ENCODE peak calls at places on chromosomes 11 and 22, in nine cellular contexts. I is colonic mucosa, U is neuronal stem cell, H is NB4, Y is cardiac muscle cell, Z is osteoblast, P is astrocyte of the cerebellum, R is Karpas-422, L is transverse colon. K is an unnamed sample.

GRCh38 chr22:25497269-25497668 is 67.2 kb upstream of the GRK3 start:
- DNase-seq in R (no peak), H (no peak), P (no peak), Y (peak), U (no peak), L (no peak), Z (no peak), I (no peak), K (peak)

GRCh38 chr11:252666-253065 is 15.9 kb downstream of the PSMD13 start:
- DNase-seq in I (no peak), R (no peak), U (no peak), L (no peak), H (no peak), Y (no peak), Z (no peak), P (no peak), K (no peak)

GRCh38 chr11:7077101-7077500 is 11.7 kb upstream of the RBMXL2 start:
- DNase-seq in U (peak), R (no peak), I (no peak), Z (no peak), Y (peak), P (no peak), H (no peak), L (no peak), K (peak)

GRCh38 chr11:111922803-111923202 is 4.1 kb downstream of the C11orf52 start:
- DNase-seq in Z (peak), I (peak), P (peak), Y (no peak), H (no peak), R (no peak), L (no peak), U (no peak), K (no peak)

GRCh38 chr11:6237271-6237670 is 1.6 kb upstream of the CNGA4 start:
- DNase-seq in Y (no peak), P (no peak), L (no peak), H (no peak), Z (no peak), U (no peak), R (no peak), I (no peak), K (no peak)

GRCh38 chr22:47883757-47884156 is 1121.3 kb downstream of the TBC1D22A start:
- DNase-seq in L (no peak), P (no peak), Y (no peak), I (no peak), R (no peak), U (no peak), Z (peak), H (no peak), K (no peak)

GRCh38 chr11:116488836-116489389 is 283.9 kb downstream of the BUD13 start:
- DNase-seq in R (no peak), H (no peak), P (no peak), L (no peak), U (no peak), Z (no peak), I (no peak), Y (no peak), K (no peak)

GRCh38 chr22:47294571-47294970 is 532.1 kb downstream of the TBC1D22A start:
- DNase-seq in I (no peak), H (no peak), R (no peak), Y (no peak), P (no peak), U (no peak), Z (peak), L (no peak), K (no peak)

GRCh38 chr11:65414776-65415498 is 7.7 kb upstream of the NEAT1 start:
- DNase-seq in I (no peak), Y (no peak), L (peak), U (no peak), P (no peak), R (no peak), Z (peak), H (no peak), K (no peak)

GRCh38 chr22:29820941-29821789 is 16.9 kb downstream of the ASCC2 start:
- DNase-seq in H (peak), U (no peak), L (peak), R (peak), Y (peak), P (peak), Z (no peak), I (peak), K (no peak)

GRCh38 chr11:12818333-12819015 is 144.3 kb downstream of the TEAD1 start:
- DNase-seq in Z (no peak), Y (no peak), R (no peak), I (no peak), L (no peak), P (no peak), H (no peak), U (no peak), K (no peak)

GRCh38 chr22:16915711-16916110 is 90.5 kb upstream of the XKR3 start:
- DNase-seq in I (no peak), P (no peak), L (no peak), U (no peak), H (peak), R (peak), Z (no peak), Y (no peak), K (no peak)

GRCh38 chr22:37162221-37163095 is 12.7 kb upstream of the IL2RB start:
- DNase-seq in Y (no peak), Z (peak), R (no peak), I (no peak), U (no peak), L (peak), P (no peak), H (no peak), K (peak)

GRCh38 chr22:29093501-29093921 is 20.7 kb downstream of the KREMEN1 start:
- DNase-seq in P (peak), H (no peak), R (no peak), Y (no peak), L (no peak), U (no peak), Z (peak), I (no peak), K (no peak)

GRCh38 chr11:15897211-15897960 is 459.0 kb downstream of the SOX6 start:
- DNase-seq in L (no peak), Z (peak), U (no peak), Y (no peak), H (no peak), I (no peak), P (no peak), R (no peak), K (no peak)

GRCh38 chr11:79809487-79809886 is 368.7 kb upstream of the TENM4 start:
- DNase-seq in Z (no peak), L (no peak), H (no peak), I (no peak), Y (peak), P (no peak), U (no peak), R (no peak), K (no peak)

GRCh38 chr22:39317084-39317755 is 2.2 kb downstream of the RPL3 start:
- DNase-seq in Y (no peak), H (peak), P (no peak), I (no peak), Z (no peak), R (peak), L (peak), U (no peak), K (peak)

GRCh38 chr11:69075421-69076128 is 26.8 kb downstream of the TPCN2 start:
- DNase-seq in R (no peak), L (peak), U (no peak), H (peak), I (peak), Z (peak), P (peak), Y (no peak), K (no peak)

GRCh38 chr11:114197799-114198500 is 98.2 kb upstream of the NNMT start:
- DNase-seq in Z (peak), P (peak), I (no peak), L (peak), R (no peak), U (no peak), Y (no peak), H (no peak), K (no peak)

GRCh38 chr22:20180640-20181039 is 29.8 kb upstream of the CCDC188 start:
- DNase-seq in I (no peak), R (no peak), H (no peak), U (no peak), Z (no peak), Y (no peak), L (no peak), P (no peak), K (no peak)

GRCh38 chr11:21927628-21928027 is 265.3 kb upstream of the ANO5 start:
- DNase-seq in R (no peak), I (no peak), Z (no peak), H (no peak), U (no peak), Y (no peak), P (no peak), L (no peak), K (no peak)

GRCh38 chr22:46915978-46916730 is 153.7 kb downstream of the TBC1D22A start:
- DNase-seq in Z (no peak), R (no peak), P (no peak), I (peak), Y (no peak), H (no peak), U (no peak), L (no peak), K (no peak)

GRCh38 chr22:20523118-20523983 is 15.9 kb downstream of the MED15 start:
- DNase-seq in P (no peak), H (peak), Z (peak), L (no peak), I (no peak), Y (no peak), R (no peak), U (no peak), K (no peak)

GRCh38 chr11:112200252-112200651 is 24.9 kb downstream of the BCO2 start:
- DNase-seq in L (no peak), Z (no peak), Y (no peak), R (no peak), H (peak), I (no peak), U (no peak), P (no peak), K (no peak)

GRCh38 chr11:103737791-103738190 is 298.6 kb upstream of the DDI1 start:
- DNase-seq in Y (no peak), U (peak), I (no peak), P (no peak), R (no peak), H (no peak), Z (no peak), L (no peak), K (no peak)

GRCh38 chr22:29272624-29273023 is 4.6 kb downstream of the EWSR1 start:
- DNase-seq in R (no peak), Z (no peak), Y (no peak), H (no peak), U (no peak), L (no peak), I (no peak), P (no peak), K (no peak)

GRCh38 chr22:44567846-44568493 is 69.9 kb upstream of the RTL6 start:
- DNase-seq in U (no peak), Z (no peak), Y (peak), H (peak), P (peak), I (peak), L (peak), R (peak), K (no peak)

GRCh38 chr11:45085657-45086501 is 60.6 kb upstream of the PRDM11 start:
- DNase-seq in P (no peak), U (no peak), Z (no peak), R (no peak), H (peak), L (no peak), I (no peak), Y (no peak), K (peak)

GRCh38 chr22:50215297-50216049 is 14.7 kb downstream of the SELENOO start:
- DNase-seq in I (no peak), H (no peak), P (no peak), R (no peak), Z (no peak), U (no peak), Y (no peak), L (no peak), K (no peak)

GRCh38 chr11:27218498-27219038 is 144.4 kb downstream of the CCDC34 start:
- DNase-seq in I (no peak), P (peak), L (no peak), H (no peak), Y (no peak), U (no peak), R (no peak), Z (peak), K (no peak)

GRCh38 chr11:73229321-73230275 is 11.5 kb downstream of the P2RY2 start:
- DNase-seq in P (no peak), I (no peak), R (no peak), Z (peak), Y (no peak), U (no peak), H (no peak), L (peak), K (peak)

GRCh38 chr22:46367707-46368191 is 32.2 kb downstream of the TRMU start:
- DNase-seq in U (peak), P (no peak), Z (peak), Y (peak), I (peak), H (peak), L (peak), R (peak), K (peak)

GRCh38 chr22:20987375-20987774 is 5.3 kb downstream of the LZTR1 start:
- DNase-seq in Z (no peak), L (no peak), H (no peak), I (no peak), Y (no peak), U (no peak), P (no peak), R (no peak), K (no peak)

GRCh38 chr11:129249351-129249750 is 57.2 kb upstream of the ARHGAP32 start:
- DNase-seq in L (no peak), Y (no peak), P (peak), R (no peak), U (no peak), H (no peak), I (no peak), Z (peak), K (no peak)
- H3K4me3 ChIP-seq in L (no peak), Y (no peak), P (no peak), R (no peak), U (no peak), H (no peak), I (no peak), Z (peak), K (no peak)

GRCh38 chr11:4025248-4025956 is 69.2 kb upstream of the RRM1 start:
- DNase-seq in L (no peak), H (no peak), R (no peak), U (no peak), Y (no peak), I (no peak), Z (no peak), P (peak), K (no peak)
- H3K4me3 ChIP-seq in L (no peak), H (no peak), R (no peak), U (no peak), Y (no peak), I (no peak), Z (no peak), P (no peak), K (no peak)

GRCh38 chr22:34356481-34356880 is 436.2 kb upstream of the LARGE1 start:
- DNase-seq in L (no peak), R (no peak), H (no peak), Y (no peak), Z (no peak), I (no peak), U (no peak), P (no peak), K (no peak)
- H3K4me3 ChIP-seq in L (no peak), R (no peak), H (no peak), Y (no peak), Z (no peak), I (no peak), U (no peak), P (no peak), K (no peak)

DNA sequence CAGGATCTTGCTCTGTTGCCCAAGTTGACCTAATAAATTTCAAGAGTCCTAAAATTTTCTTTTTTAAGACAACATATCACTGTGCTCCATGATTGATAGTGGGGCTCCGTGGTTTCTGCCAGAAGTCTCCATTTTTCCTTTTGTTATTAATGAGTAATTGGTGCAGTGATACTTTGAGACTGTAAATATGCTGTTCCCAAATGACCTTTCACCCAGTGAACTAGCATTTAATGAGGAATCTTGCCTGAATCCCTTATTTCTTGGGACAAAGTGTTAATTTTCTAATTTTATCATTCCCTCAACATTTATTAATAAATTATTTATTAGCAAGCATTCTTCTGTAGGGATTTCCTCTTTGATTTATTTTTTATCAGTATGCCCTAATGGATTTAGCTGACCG is 2.3 kb upstream of the DHCR7 start:
- DNase-seq in P (no peak), U (no peak), I (no peak), Z (no peak), H (no peak), R (no peak), L (no peak), Y (no peak), K (no peak)
- H3K4me3 ChIP-seq in P (no peak), U (no peak), I (no peak), Z (no peak), H (no peak), R (no peak), L (no peak), Y (no peak), K (no peak)

GRCh38 chr11:95388086-95388485 is 157.1 kb upstream of the SESN3 start:
- DNase-seq in R (no peak), L (no peak), I (no peak), Y (no peak), P (no peak), H (no peak), U (no peak), Z (no peak), K (no peak)
- H3K4me3 ChIP-seq in R (no peak), L (no peak), I (no peak), Y (no peak), P (no peak), H (no peak), U (no peak), Z (no peak), K (no peak)

GRCh38 chr11:17389205-17389956 is 922 bp upstream of the KCNJ11 start:
- DNase-seq in Z (peak), R (peak), P (no peak), H (peak), U (peak), L (peak), Y (peak), I (peak), K (peak)
- H3K4me3 ChIP-seq in Z (no peak), R (peak), P (peak), H (no peak), U (peak), L (peak), Y (peak), I (peak), K (peak)

GRCh38 chr11:46334211-46334610 is 13.1 kb upstream of the DGKZ start:
- DNase-seq in Y (no peak), H (no peak), I (no peak), Z (peak), L (no peak), U (no peak), P (no peak), R (no peak), K (no peak)
- H3K4me3 ChIP-seq in Y (no peak), H (no peak), I (no peak), Z (no peak), L (no peak), U (no peak), P (no peak), R (no peak), K (no peak)